ENCODE peak calls at places on chromosomes 4 and X, in four cellular contexts. G is nephron progenitor cell, Z is EL, M is H4. S is an unnamed sample.

GRCh38 chrX:103540145-103540544 is 20.9 kb upstream of the RAB40A start:
- DNase-seq in Z (peak), M (peak), G (no peak), S (no peak)

GRCh38 chr4:83387922-83388676 is 53.5 kb upstream of the HPSE start:
- DNase-seq in G (no peak), M (no peak), Z (no peak), S (no peak)

GRCh38 chrX:55524487-55524886 is 34.8 kb upstream of the USP51 start:
- DNase-seq in G (no peak), M (no peak), Z (no peak), S (no peak)

GRCh38 chr4:185269286-185269685 is 59.9 kb downstream of the SNX25 start:
- DNase-seq in G (no peak), M (no peak), Z (no peak), S (no peak)

GRCh38 chrX:79366888-79367749 is at the start of gene ITM2A:
- DNase-seq in G (peak), Z (no peak), M (no peak), S (no peak)

GRCh38 chr4:125951275-125951887 is 636.6 kb downstream of the FAT4 start:
- DNase-seq in M (no peak), G (no peak), Z (peak), S (no peak)

GRCh38 chrX:152647978-152648377 is 10.3 kb downstream of the GABRQ start:
- DNase-seq in Z (no peak), M (no peak), G (no peak), S (no peak)

GRCh38 chr4:3130826-3131225 is 56.3 kb downstream of the HTT start:
- DNase-seq in M (no peak), Z (no peak), G (no peak), S (no peak)

GRCh38 chr4:185945906-185946305 is 123.0 kb upstream of the TLR3 start:
- DNase-seq in M (no peak), Z (no peak), G (no peak), S (no peak)

GRCh38 chr4:90996813-90997212 is 869.6 kb downstream of the CCSER1 start:
- DNase-seq in M (no peak), G (no peak), Z (no peak), S (no peak)

GRCh38 chr4:150867148-150867547 is 147.9 kb downstream of the LRBA start:
- DNase-seq in M (peak), Z (peak), G (peak), S (peak)

GRCh38 chr4:152618971-152619370 is 60.8 kb downstream of the TMEM154 start:
- DNase-seq in M (no peak), Z (no peak), G (no peak), S (no peak)

GRCh38 chr4:168139336-168139735 is 47.0 kb downstream of the ANXA10 start:
- DNase-seq in M (peak), Z (peak), G (no peak), S (no peak)

GRCh38 chr4:174283507-174284180 is at the start of the genes CEP44 and FBXO8:
- DNase-seq in Z (peak), G (peak), M (peak), S (peak)

GRCh38 chr4:19983072-19983471 is 268.6 kb upstream of the SLIT2 start:
- DNase-seq in M (no peak), Z (peak), G (no peak), S (no peak)

GRCh38 chrX:10168226-10168625 is 11.5 kb downstream of the CLCN4 start:
- DNase-seq in Z (no peak), M (no peak), G (no peak), S (no peak)

GRCh38 chr4:88843067-88843723 is 145.6 kb upstream of the NAP1L5 start:
- DNase-seq in Z (no peak), M (no peak), G (no peak), S (no peak)

GRCh38 chr4:1260418-1261106 is 11.6 kb upstream of the CTBP1 start:
- DNase-seq in Z (no peak), M (no peak), G (no peak), S (no peak)

GRCh38 chr4:2510351-2511259 is 25.8 kb upstream of the FAM193A start:
- DNase-seq in G (no peak), M (no peak), Z (no peak), S (no peak)